ENCODE peak calls at places on chromosomes 3 and 15, in seven cellular contexts. T, W, I, L, M, N and C are unnamed samples.

GRCh38 chr3:195102609-195103467 is 168.1 kb downstream of the XXYLT1 start:
- DNase-seq in I (peak; percentile 98), L (no peak), W (no peak), M (peak; percentile 97), T (no peak), N (peak; percentile 24), C (peak; percentile 64)

GRCh38 chr15:36911322-36911944 is 188.9 kb downstream of the MEIS2 start:
- DNase-seq in T (no peak), W (no peak), M (peak; percentile 81), N (peak; percentile 26), L (no peak), I (peak; percentile 88), C (no peak)

GRCh38 chr3:46926039-46926438 is 48.5 kb downstream of the PTH1R start:
- DNase-seq in T (no peak), W (no peak), N (no peak), M (peak; percentile 88), L (no peak), I (peak; percentile 82), C (no peak)

GRCh38 chr3:137761099-137761562 is 3.0 kb upstream of the SOX14 start:
- DNase-seq in W (no peak), N (peak; percentile 70), T (no peak), I (no peak), M (no peak), L (no peak), C (peak; percentile 21)

GRCh38 chr3:32685604-32686185 is 707 bp downstream of the CNOT10 start:
- DNase-seq in W (peak; percentile 1), N (peak; percentile 55), L (no peak), M (no peak), I (peak; percentile 13), T (no peak), C (no peak)

GRCh38 chr15:66405605-66406004 is 18.9 kb downstream of the MAP2K1 start:
- DNase-seq in W (no peak), I (peak; percentile 59), M (no peak), N (peak; percentile 17), L (no peak), T (no peak), C (no peak)

GRCh38 chr15:25712192-25712960 is 150.8 kb downstream of the ATP10A start:
- DNase-seq in I (no peak), L (no peak), T (no peak), W (no peak), N (no peak), M (no peak), C (no peak)

GRCh38 chr15:79430901-79431635 is 1.1 kb upstream of the MINAR1 start:
- DNase-seq in N (no peak), W (peak; percentile 18), M (peak; percentile 23), L (no peak), I (no peak), T (no peak), C (peak; percentile 35)

GRCh38 chr15:71683401-71684274 is 126.7 kb upstream of the NR2E3 start:
- DNase-seq in W (no peak), I (peak; percentile 57), M (no peak), T (no peak), L (no peak), N (peak; percentile 62), C (no peak)

GRCh38 chr15:64761156-64761555 is 14.2 kb downstream of the RBPMS2 start:
- DNase-seq in N (no peak), M (no peak), L (no peak), T (no peak), W (no peak), I (no peak), C (no peak)

GRCh38 chr3:165451671-165452070 is 255.5 kb upstream of the SLITRK3 start:
- DNase-seq in M (no peak), W (no peak), L (no peak), I (no peak), T (no peak), N (peak; percentile 61), C (peak; percentile 44)

GRCh38 chr3:165455360-165455759 is 259.2 kb upstream of the SLITRK3 start:
- DNase-seq in W (no peak), T (no peak), I (no peak), N (no peak), L (no peak), M (no peak), C (no peak)

GRCh38 chr3:165459111-165459510 is 262.9 kb upstream of the SLITRK3 start:
- DNase-seq in L (no peak), N (peak; percentile 8), M (no peak), I (peak; percentile 16), W (no peak), T (no peak), C (no peak)

GRCh38 chr3:165459924-165460540 is 263.8 kb upstream of the SLITRK3 start:
- DNase-seq in M (no peak), W (no peak), N (peak; percentile 49), L (no peak), I (no peak), T (no peak), C (no peak)

GRCh38 chr3:165457096-165457495 is 260.9 kb upstream of the SLITRK3 start:
- DNase-seq in I (no peak), T (no peak), M (no peak), N (peak; percentile 72), W (no peak), L (no peak), C (no peak)
- H3K18ac ChIP-seq in I (no peak overlapping the region), T (no peak overlapping the region), M (no peak overlapping the region), N (no peak overlapping the region), W (no peak overlapping the region), L (no peak overlapping the region), C (no peak overlapping the region)

GRCh38 chr15:63232400-63232799 is 43.0 kb downstream of the RAB8B start:
- DNase-seq in M (no peak), L (no peak), N (no peak), T (no peak), W (no peak), I (no peak), C (no peak)

GRCh38 chr15:63234479-63234878 is 42.9 kb upstream of the APH1B start:
- DNase-seq in L (no peak), M (peak; percentile 64), I (peak; percentile 74), T (no peak), N (peak; percentile 52), W (no peak), C (no peak)

GRCh38 chr15:63231717-63232116 is 42.3 kb downstream of the RAB8B start:
- DNase-seq in M (peak; percentile 28), I (no peak), N (peak; percentile 74), W (no peak), T (no peak), L (no peak), C (no peak)

GRCh38 chr15:63232943-63233342 is 43.5 kb downstream of the RAB8B start:
- DNase-seq in N (peak; percentile 88), W (no peak), M (peak; percentile 40), L (no peak), T (no peak), I (peak; percentile 19), C (no peak)

DNA sequence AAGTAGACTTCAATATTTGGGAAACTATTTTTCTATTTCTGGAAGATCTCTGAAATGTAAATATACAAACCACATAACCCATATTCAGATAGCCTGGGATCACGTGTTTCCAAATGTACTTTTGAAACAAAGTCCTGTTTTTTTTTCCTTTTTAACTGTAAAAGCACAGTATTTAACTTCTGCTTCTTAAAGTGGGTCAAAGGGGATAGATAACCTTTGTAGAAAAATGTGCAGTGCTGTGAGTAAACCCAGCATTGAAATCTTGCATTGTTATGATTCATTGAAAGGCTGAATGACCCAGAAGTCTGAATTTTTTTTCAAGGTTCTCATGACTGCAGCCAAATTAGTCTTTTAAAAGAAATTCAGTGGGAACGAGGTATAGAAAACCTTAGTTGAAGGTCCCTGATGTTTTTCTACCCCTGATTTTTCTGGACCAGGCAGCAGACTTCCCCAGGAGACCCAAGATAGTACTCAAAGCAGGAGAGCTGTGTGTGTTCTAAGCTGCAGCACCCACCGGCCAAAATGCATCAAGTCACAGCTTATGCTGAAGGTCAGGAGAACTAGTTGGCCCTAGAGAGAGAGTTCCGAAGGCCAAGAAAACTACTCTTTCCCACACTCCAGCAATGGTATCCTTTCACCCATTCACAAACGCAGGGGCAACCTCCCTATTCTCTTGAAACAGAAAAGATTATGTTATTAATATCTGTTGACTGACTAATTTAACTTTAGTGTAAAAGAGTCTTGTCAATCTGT is 43.6 kb upstream of the APH1B start:
- DNase-seq in W (no peak), I (peak; percentile 87), M (peak; percentile 59), L (no peak), N (peak; percentile 90), T (no peak), C (no peak)
- H3K18ac ChIP-seq in W (no peak overlapping the region), I (peak overlapping the region; percentile 88), M (peak overlapping the region; percentile 14), L (no peak overlapping the region), N (peak overlapping the region; percentile 78), T (no peak overlapping the region), C (no peak overlapping the region)

GRCh38 chr3:10944866-10945265 is 47.7 kb upstream of the SLC6A1 start:
- DNase-seq in I (no peak), T (no peak), N (no peak), M (no peak), L (no peak), W (no peak), C (no peak)
- H3K18ac ChIP-seq in I (no peak overlapping the region), T (no peak overlapping the region), N (no peak overlapping the region), M (no peak overlapping the region), L (no peak overlapping the region), W (no peak overlapping the region), C (no peak overlapping the region)

DNA sequence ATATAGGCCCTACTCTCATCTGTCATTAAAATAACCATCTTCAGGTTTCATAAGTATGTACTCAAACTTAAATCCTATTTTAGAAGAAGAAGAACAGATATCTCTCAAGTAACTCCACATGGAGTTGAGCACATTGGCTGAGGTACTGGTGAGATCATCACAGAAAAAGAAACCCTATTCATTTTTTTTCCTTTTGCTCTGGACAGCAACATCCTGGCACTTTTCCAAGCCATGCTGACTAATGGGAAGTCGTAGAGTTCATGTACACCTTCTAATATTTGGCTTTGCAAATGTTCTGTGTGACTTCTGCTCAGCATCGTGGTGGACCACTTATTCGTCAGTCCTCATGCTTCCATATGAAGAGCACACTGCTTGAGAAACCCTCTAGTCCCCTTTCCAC is 336.0 kb upstream of the KCNH8 start:
- DNase-seq in N (no peak), I (no peak), W (no peak), M (peak; percentile 38), T (no peak), L (no peak), C (no peak)
- H3K18ac ChIP-seq in N (no peak overlapping the region), I (no peak overlapping the region), W (no peak overlapping the region), M (no peak overlapping the region), T (no peak overlapping the region), L (no peak overlapping the region), C (no peak overlapping the region)

GRCh38 chr15:70133296-70133695 is 35.6 kb upstream of the TLE3 start:
- DNase-seq in N (no peak), W (no peak), I (no peak), T (no peak), L (no peak), M (no peak), C (no peak)

GRCh38 chr15:70128757-70129140 is 31.0 kb upstream of the TLE3 start:
- DNase-seq in W (no peak), I (no peak), N (no peak), L (no peak), M (no peak), T (no peak), C (no peak)

GRCh38 chr15:70133781-70134180 is 36.1 kb upstream of the TLE3 start:
- DNase-seq in L (no peak), T (no peak), W (no peak), M (no peak), N (peak; percentile 92), I (no peak), C (no peak)

GRCh38 chr15:70132571-70132970 is 34.9 kb upstream of the TLE3 start:
- DNase-seq in I (no peak), N (no peak), T (no peak), M (no peak), L (no peak), W (no peak), C (no peak)

GRCh38 chr15:70132148-70132547 is 34.4 kb upstream of the TLE3 start:
- DNase-seq in N (no peak), I (peak; percentile 36), M (no peak), W (no peak), L (no peak), T (no peak), C (no peak)
- H3K18ac ChIP-seq in N (no peak overlapping the region), I (no peak overlapping the region), M (no peak overlapping the region), W (no peak overlapping the region), L (no peak overlapping the region), T (no peak overlapping the region), C (no peak overlapping the region)